ENCODE peak calls at places on chromosomes 2 and 18, in seven cellular contexts. E, H, U, R, A, F and Y are unnamed samples.

GRCh38 chr18:31424383-31424988 is 23.1 kb upstream of the DSG3 start:
- DNase-seq in E (peak), H (no peak), U (peak), R (peak), A (peak), F (peak), Y (peak)

GRCh38 chr2:238573065-238573778 is 146.5 kb downstream of the ASB1 start:
- DNase-seq in E (no peak), H (no peak), U (peak), R (peak), A (peak), F (peak), Y (peak)

GRCh38 chr2:23900927-23901322 is 26.0 kb downstream of the ATAD2B start:
- DNase-seq in E (peak), H (peak), U (no peak), R (no peak), A (no peak), F (peak), Y (no peak)

GRCh38 chr2:210616074-210616473 is 59.7 kb downstream of the CPS1 start:
- DNase-seq in E (peak), H (no peak), U (no peak), R (no peak), A (no peak), F (no peak), Y (no peak)

GRCh38 chr2:52192656-52193055 is 1160.7 kb upstream of the NRXN1 start:
- DNase-seq in E (no peak), H (no peak), U (no peak), R (no peak), A (no peak), F (no peak), Y (no peak)

GRCh38 chr2:229043681-229044080 is 227.4 kb downstream of the PID1 start:
- DNase-seq in E (no peak), H (no peak), U (no peak), R (no peak), A (no peak), F (no peak), Y (no peak)

GRCh38 chr2:36559221-36559942 is 38.6 kb downstream of the FEZ2 start:
- DNase-seq in E (no peak), H (no peak), U (no peak), R (no peak), A (no peak), F (no peak), Y (no peak)

GRCh38 chr2:112706170-112706664 is 14.6 kb upstream of the NT5DC4 start:
- DNase-seq in E (peak), H (peak), U (no peak), R (no peak), A (peak), F (no peak), Y (no peak)

GRCh38 chr2:153870308-153870707 is 1.4 kb upstream of the GALNT13 start:
- DNase-seq in E (no peak), H (no peak), U (no peak), R (peak), A (no peak), F (no peak), Y (no peak)

GRCh38 chr18:13394794-13395193 is 176.2 kb downstream of the LDLRAD4 start:
- DNase-seq in E (no peak), H (no peak), U (no peak), R (no peak), A (no peak), F (no peak), Y (no peak)

GRCh38 chr2:132460781-132461180 is 44.2 kb downstream of the GPR39 start:
- DNase-seq in E (no peak), H (no peak), U (no peak), R (no peak), A (no peak), F (no peak), Y (no peak)

GRCh38 chr2:60888853-60889252 is 7.5 kb downstream of the REL start:
- DNase-seq in E (no peak), H (no peak), U (no peak), R (no peak), A (no peak), F (no peak), Y (no peak)

GRCh38 chr2:19035238-19035637 is 323.2 kb downstream of the OSR1 start:
- DNase-seq in E (peak), H (no peak), U (no peak), R (no peak), A (no peak), F (peak), Y (no peak)

GRCh38 chr2:73176205-73176880 is 26.0 kb upstream of the NOTO start:
- DNase-seq in E (no peak), H (no peak), U (no peak), R (no peak), A (peak), F (peak), Y (no peak)

GRCh38 chr2:180829261-180829660 is 151.1 kb upstream of the UBE2E3 start:
- DNase-seq in E (no peak), H (no peak), U (no peak), R (no peak), A (no peak), F (no peak), Y (no peak)

GRCh38 chr2:150639917-150640538 is 152.6 kb upstream of the RND3 start:
- DNase-seq in E (peak), H (no peak), U (no peak), R (no peak), A (no peak), F (no peak), Y (no peak)

GRCh38 chr18:35464731-35465728 is 32.7 kb downstream of the INO80C start:
- DNase-seq in E (no peak), H (no peak), U (no peak), R (no peak), A (no peak), F (no peak), Y (no peak)

GRCh38 chr2:211361383-211361782 is 805.0 kb downstream of the CPS1 start:
- DNase-seq in E (no peak), H (no peak), U (no peak), R (no peak), A (no peak), F (no peak), Y (no peak)

GRCh38 chr2:119126650-119127049 is 31.9 kb downstream of the C1QL2 start:
- DNase-seq in E (no peak), H (no peak), U (peak), R (peak), A (peak), F (peak), Y (peak)

GRCh38 chr2:36618381-36618780 is 20.4 kb upstream of the FEZ2 start:
- DNase-seq in E (peak), H (peak), U (peak), R (peak), A (peak), F (peak), Y (peak)

GRCh38 chr2:21317131-21317530 is 193.4 kb downstream of the TDRD15 start:
- DNase-seq in E (peak), H (no peak), U (peak), R (peak), A (peak), F (peak), Y (peak)

GRCh38 chr18:57885931-57886330 is 82.8 kb upstream of the ATP8B1 start:
- DNase-seq in E (no peak), H (no peak), U (no peak), R (no peak), A (no peak), F (no peak), Y (no peak)

GRCh38 chr2:30780776-30781330 is 26.4 kb downstream of the CAPN13 start:
- DNase-seq in E (no peak), H (no peak), U (no peak), R (no peak), A (no peak), F (no peak), Y (no peak)

GRCh38 chr2:143926731-143927130 is 593.2 kb downstream of the ZEB2 start:
- DNase-seq in E (no peak), H (no peak), U (no peak), R (no peak), A (no peak), F (no peak), Y (no peak)

GRCh38 chr18:43627833-43628370 is 350.6 kb upstream of the SYT4 start:
- DNase-seq in E (no peak), H (no peak), U (no peak), R (no peak), A (no peak), F (no peak), Y (no peak)

GRCh38 chr2:234415706-234416105 is 81.2 kb downstream of the ARL4C start:
- DNase-seq in E (no peak), H (no peak), U (no peak), R (no peak), A (no peak), F (no peak), Y (no peak)

GRCh38 chr2:152761171-152761570 is 42.8 kb downstream of the ARL6IP6 start:
- DNase-seq in E (peak), H (no peak), U (no peak), R (no peak), A (no peak), F (no peak), Y (no peak)

GRCh38 chr18:21868770-21869169 is 128.2 kb downstream of the MIB1 start:
- DNase-seq in E (no peak), H (no peak), U (no peak), R (no peak), A (no peak), F (no peak), Y (no peak)

GRCh38 chr2:120825370-120826259 is 89.9 kb downstream of the GLI2 start:
- DNase-seq in E (peak), H (peak), U (no peak), R (peak), A (no peak), F (no peak), Y (no peak)

GRCh38 chr2:71833855-71834554 is 313.7 kb downstream of the CYP26B1 start:
- DNase-seq in E (no peak), H (no peak), U (no peak), R (no peak), A (no peak), F (peak), Y (no peak)

GRCh38 chr2:129758461-129759185 is 220.8 kb upstream of the RAB6C start:
- DNase-seq in E (no peak), H (no peak), U (no peak), R (peak), A (no peak), F (no peak), Y (no peak)

GRCh38 chr2:229178706-229179105 is 92.4 kb downstream of the PID1 start:
- DNase-seq in E (no peak), H (no peak), U (no peak), R (no peak), A (no peak), F (no peak), Y (no peak)

GRCh38 chr2:26039603-26040367 is 5.9 kb downstream of the RAB10 start:
- DNase-seq in E (no peak), H (no peak), U (no peak), R (no peak), A (no peak), F (no peak), Y (no peak)

GRCh38 chr2:95270541-95271081 is 3.6 kb upstream of the PROM2 start:
- DNase-seq in E (no peak), H (no peak), U (no peak), R (no peak), A (no peak), F (no peak), Y (no peak)

GRCh38 chr18:22001912-22002487 is 167.4 kb upstream of the GATA6 start:
- DNase-seq in E (no peak), H (no peak), U (no peak), R (no peak), A (no peak), F (no peak), Y (no peak)

DNA sequence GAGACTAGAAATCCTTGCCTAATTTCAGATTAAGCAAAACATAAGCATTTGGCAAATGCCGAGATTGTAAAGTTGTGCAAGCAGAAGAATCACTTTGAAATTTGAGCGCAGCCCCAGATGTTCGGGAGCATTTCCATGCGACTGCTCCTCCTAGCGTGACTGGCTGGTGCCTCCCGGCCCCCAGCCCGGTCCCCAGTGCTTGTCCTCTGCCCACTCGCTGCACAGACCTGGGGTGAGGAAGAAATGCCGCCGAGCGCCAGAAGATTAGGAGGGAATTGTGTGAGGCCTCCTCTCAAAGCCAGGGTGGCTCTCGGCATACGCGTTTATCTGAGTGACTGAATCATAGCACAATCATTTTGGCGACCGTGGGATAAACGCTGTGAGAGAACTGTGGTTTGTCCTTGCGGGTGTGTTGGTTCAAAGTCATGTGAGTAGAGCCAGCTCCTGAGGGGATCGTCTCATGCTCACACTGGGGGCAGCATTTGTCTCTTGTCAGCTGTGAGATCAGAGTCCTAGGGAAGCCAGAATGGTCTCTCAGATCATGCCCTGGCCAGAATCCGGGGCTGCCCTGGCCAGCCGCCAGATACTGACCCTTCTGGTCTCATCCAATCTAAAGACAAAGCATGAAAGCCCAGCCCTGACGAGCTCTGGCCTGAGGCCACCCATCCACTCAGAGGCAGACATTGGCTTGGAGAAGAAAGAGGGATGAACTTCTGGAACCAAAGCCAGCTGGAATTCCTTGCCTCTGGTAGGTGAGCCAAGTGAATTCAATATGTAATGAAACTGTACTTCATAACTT is 189.3 kb downstream of the SH3RF3 start:
- DNase-seq in E (peak), H (peak), U (no peak), R (peak), A (no peak), F (peak), Y (no peak)
- TF ChIP-seq CTCF in E (peak), H (peak), U (no peak), R (no peak), A (no peak), F (no peak), Y (no peak)

GRCh38 chr18:2908946-2909335 is 62.1 kb downstream of the EMILIN2 start:
- DNase-seq in E (no peak), H (no peak), U (no peak), R (no peak), A (no peak), F (no peak), Y (no peak)

GRCh38 chr18:2905802-2906521 is 59.2 kb downstream of the EMILIN2 start:
- DNase-seq in E (no peak), H (no peak), U (peak), R (peak), A (peak), F (peak), Y (peak)

GRCh38 chr18:2907459-2908145 is 60.8 kb downstream of the EMILIN2 start:
- DNase-seq in E (no peak), H (no peak), U (no peak), R (peak), A (peak), F (no peak), Y (no peak)

GRCh38 chr18:2908166-2908945 is 61.5 kb downstream of the EMILIN2 start:
- DNase-seq in E (no peak), H (no peak), U (no peak), R (no peak), A (no peak), F (no peak), Y (no peak)

DNA sequence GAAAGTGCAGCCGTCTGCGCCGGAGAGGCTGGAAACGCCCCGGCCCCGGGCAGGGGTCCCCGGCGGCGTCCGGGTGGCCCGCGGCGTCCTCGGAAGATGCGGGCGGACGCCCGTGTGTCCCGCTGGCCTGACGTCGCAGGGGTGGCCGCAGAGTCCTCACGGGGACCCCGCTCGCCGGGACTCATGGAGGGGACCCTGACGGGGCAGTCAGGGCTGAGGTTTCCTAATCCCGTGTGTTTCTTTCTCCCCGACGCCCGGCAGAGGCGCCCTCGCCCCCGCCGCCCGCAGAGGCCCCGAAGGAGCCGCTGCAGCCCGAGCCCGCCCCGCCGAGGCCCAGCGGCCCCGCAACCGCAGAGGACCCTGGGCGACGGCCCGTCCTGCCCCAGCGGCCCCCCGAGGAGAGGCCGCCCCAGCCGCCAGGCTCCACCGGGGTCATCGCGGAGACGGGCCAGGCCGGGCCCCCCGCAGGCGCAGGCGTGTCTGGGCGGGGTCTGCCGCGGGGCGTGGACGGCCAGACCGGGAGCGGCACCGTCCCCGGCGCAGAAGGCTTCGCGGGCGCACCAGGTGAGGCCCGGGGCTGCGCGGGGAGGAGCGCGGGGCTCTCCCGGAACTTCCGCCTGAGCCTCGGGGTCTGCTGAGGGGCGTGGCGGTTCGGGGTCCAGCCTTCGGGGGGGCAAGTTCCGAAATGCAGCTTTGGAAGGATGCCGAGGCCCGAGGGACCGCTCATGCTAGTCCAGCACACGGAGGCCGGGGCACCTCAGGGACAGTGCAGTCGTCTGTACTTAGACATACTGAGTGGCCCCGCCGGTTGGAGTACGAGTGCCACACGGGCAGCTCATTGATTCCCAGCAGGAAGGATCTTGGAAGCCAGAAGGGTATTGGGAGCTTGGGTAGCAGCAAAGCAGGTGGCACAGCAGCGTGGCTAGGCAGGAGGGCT is 60.0 kb downstream of the EMILIN2 start:
- DNase-seq in E (no peak), H (no peak), U (peak), R (peak), A (peak), F (peak), Y (peak)
- TF ChIP-seq CTCF in E (peak), H (peak), U (peak), R (peak), A (peak), F (no peak), Y (peak)

DNA sequence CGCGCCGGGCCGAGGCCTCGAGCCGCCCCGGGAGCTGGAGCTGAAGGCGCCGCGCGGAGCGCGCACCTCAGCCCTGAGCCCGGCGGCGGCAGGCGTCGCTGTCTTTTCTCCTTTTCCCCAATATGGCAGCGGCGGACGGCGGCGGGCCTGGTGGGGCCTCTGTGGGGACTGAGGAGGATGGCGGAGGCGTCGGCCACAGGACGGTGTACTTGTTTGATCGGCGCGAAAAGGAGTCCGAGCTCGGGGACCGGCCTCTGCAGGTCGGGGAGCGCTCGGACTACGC is 369 bp downstream of the SMCHD1 start:
- DNase-seq in E (no peak), H (no peak), U (no peak), R (no peak), A (no peak), F (no peak), Y (no peak)
- TF ChIP-seq CTCF in E (no peak), H (peak), U (no peak), R (peak), A (no peak), F (no peak), Y (peak)

GRCh38 chr2:65700004-65700651 is 267.7 kb upstream of the SPRED2 start:
- DNase-seq in E (no peak), H (no peak), U (peak), R (no peak), A (no peak), F (no peak), Y (peak)
- TF ChIP-seq CTCF in E (no peak), H (no peak), U (no peak), R (no peak), A (no peak), F (no peak), Y (no peak)

GRCh38 chr2:178194600-178195389 is 483 bp downstream of the OSBPL6 start:
- DNase-seq in E (peak), H (peak), U (peak), R (peak), A (peak), F (peak), Y (peak)

GRCh38 chr2:178195390-178196166 is 1.3 kb downstream of the OSBPL6 start:
- DNase-seq in E (no peak), H (no peak), U (no peak), R (no peak), A (no peak), F (no peak), Y (no peak)

GRCh38 chr2:178190938-178191910 is 3.1 kb upstream of the OSBPL6 start:
- DNase-seq in E (no peak), H (no peak), U (no peak), R (no peak), A (peak), F (no peak), Y (no peak)

GRCh38 chr2:178193496-178193822 is 853 bp upstream of the OSBPL6 start:
- DNase-seq in E (peak), H (no peak), U (no peak), R (no peak), A (no peak), F (no peak), Y (no peak)

DNA sequence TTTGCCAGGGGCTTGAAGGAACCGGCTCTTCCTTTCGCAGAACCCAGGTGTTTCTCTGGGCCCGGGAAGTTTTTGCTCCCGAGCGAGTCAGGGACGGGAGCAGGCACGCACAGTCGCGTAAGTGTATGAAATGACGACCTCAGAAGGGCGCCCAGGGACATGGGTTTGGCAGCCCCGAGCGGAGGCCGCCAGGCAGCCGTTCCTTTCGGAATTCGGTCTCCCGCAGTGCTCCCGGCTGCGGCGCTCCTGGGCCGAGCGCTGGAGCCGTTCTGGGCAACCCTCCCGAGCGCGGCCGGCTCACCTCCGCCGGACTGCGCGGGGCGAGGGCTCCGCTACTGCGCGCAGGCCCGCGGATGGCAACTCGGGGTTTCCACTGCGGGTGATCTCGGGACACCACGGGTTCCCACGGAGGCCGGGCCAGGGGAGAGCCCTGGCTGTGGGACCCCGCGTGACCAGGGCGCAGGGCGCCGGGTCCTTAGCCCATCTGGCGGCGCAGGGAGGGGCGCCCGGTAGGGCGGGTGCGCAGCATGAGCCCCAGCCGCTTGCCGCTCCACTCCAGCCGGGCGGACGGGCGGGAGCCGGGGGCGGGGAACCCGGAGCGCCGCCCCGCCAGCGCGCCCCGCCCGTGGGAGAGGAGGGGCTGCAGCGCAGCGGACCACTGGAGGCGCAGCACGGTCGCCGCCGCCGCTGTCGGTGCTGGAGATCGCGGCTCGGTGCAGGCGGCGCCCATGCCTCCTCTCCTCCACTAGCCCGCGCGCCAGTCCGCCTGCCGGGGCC is at the start of gene OSBPL6:
- DNase-seq in E (peak), H (peak), U (peak), R (peak), A (peak), F (peak), Y (peak)
- TF ChIP-seq CTCF in E (peak), H (peak), U (no peak), R (peak), A (no peak), F (peak), Y (peak)